ENCODE peak calls at places on chromosomes 3 and 15, in five cellular contexts. One of them, this sample, is unnamed.

GRCh38 chr15:28887344-28888174 is 1.8 kb downstream of the APBA2 start:
- DNase-seq in T-helper 1 cell: no peak
- DNase-seq in GM19239: no peak
- DNase-seq in Caki2: no peak
- DNase-seq in iPS DF 6.9: no peak
- DNase-seq in this sample: no peak

GRCh38 chr3:57864853-57865252 is 108.7 kb downstream of the SLMAP start:
- DNase-seq in T-helper 1 cell: no peak
- DNase-seq in GM19239: no peak
- DNase-seq in Caki2: peak; percentile 17
- DNase-seq in iPS DF 6.9: no peak
- DNase-seq in this sample: no peak

GRCh38 chr3:13348100-13348499 is 72.0 kb downstream of the NUP210 start:
- DNase-seq in T-helper 1 cell: no peak
- DNase-seq in GM19239: no peak
- DNase-seq in Caki2: no peak
- DNase-seq in iPS DF 6.9: no peak
- DNase-seq in this sample: no peak

GRCh38 chr15:74808073-74808839 is 4.4 kb upstream of the LMAN1L start:
- DNase-seq in T-helper 1 cell: no peak
- DNase-seq in GM19239: no peak
- DNase-seq in Caki2: peak; percentile 46
- DNase-seq in iPS DF 6.9: no peak
- DNase-seq in this sample: no peak

GRCh38 chr3:11850003-11850402 is 3.3 kb upstream of the TAMM41 start:
- DNase-seq in T-helper 1 cell: no peak
- DNase-seq in GM19239: no peak
- DNase-seq in Caki2: no peak
- DNase-seq in iPS DF 6.9: no peak
- DNase-seq in this sample: no peak

GRCh38 chr15:41435037-41435786 is 18.3 kb downstream of the RTF1 start:
- DNase-seq in T-helper 1 cell: no peak
- DNase-seq in GM19239: no peak
- DNase-seq in Caki2: no peak
- DNase-seq in iPS DF 6.9: no peak
- DNase-seq in this sample: no peak

GRCh38 chr15:95840004-95840403 is 490.5 kb upstream of the NR2F2 start:
- DNase-seq in T-helper 1 cell: no peak
- DNase-seq in GM19239: no peak
- DNase-seq in Caki2: peak; percentile 53
- DNase-seq in iPS DF 6.9: no peak
- DNase-seq in this sample: no peak

GRCh38 chr15:57213783-57214366 is 162.4 kb upstream of the CGNL1 start:
- DNase-seq in T-helper 1 cell: peak; percentile 14
- DNase-seq in GM19239: no peak
- DNase-seq in Caki2: peak; percentile 73
- DNase-seq in iPS DF 6.9: no peak
- DNase-seq in this sample: no peak

GRCh38 chr3:5192568-5193319 is 5.2 kb downstream of the EDEM1 start:
- DNase-seq in T-helper 1 cell: peak; percentile 30
- DNase-seq in GM19239: no peak
- DNase-seq in Caki2: no peak
- DNase-seq in iPS DF 6.9: no peak
- DNase-seq in this sample: no peak

GRCh38 chr15:26889298-26889898 is 22.5 kb downstream of the GABRA5 start:
- DNase-seq in T-helper 1 cell: peak; percentile 45
- DNase-seq in GM19239: no peak
- DNase-seq in Caki2: peak; percentile 27
- DNase-seq in iPS DF 6.9: no peak
- DNase-seq in this sample: no peak

GRCh38 chr15:95653361-95653805 is 677.1 kb upstream of the NR2F2 start:
- DNase-seq in T-helper 1 cell: no peak
- DNase-seq in GM19239: no peak
- DNase-seq in Caki2: no peak
- DNase-seq in iPS DF 6.9: no peak
- DNase-seq in this sample: no peak

GRCh38 chr3:183975981-183976662 is 41.6 kb downstream of the ABCC5 start:
- DNase-seq in T-helper 1 cell: no peak
- DNase-seq in GM19239: no peak
- DNase-seq in Caki2: peak; percentile 48
- DNase-seq in iPS DF 6.9: no peak
- DNase-seq in this sample: no peak

GRCh38 chr3:52240059-52240885 is 1.3 kb upstream of the TWF2 start:
- DNase-seq in T-helper 1 cell: peak; percentile 93
- DNase-seq in GM19239: no peak
- DNase-seq in Caki2: peak; percentile 70
- DNase-seq in iPS DF 6.9: no peak
- DNase-seq in this sample: no peak

GRCh38 chr3:43001556-43002121 is 22.5 kb downstream of the GASK1A start:
- DNase-seq in T-helper 1 cell: no peak
- DNase-seq in GM19239: no peak
- DNase-seq in Caki2: no peak
- DNase-seq in iPS DF 6.9: no peak
- DNase-seq in this sample: no peak

GRCh38 chr3:50356553-50356952 is 2.8 kb downstream of the TMEM115 start:
- DNase-seq in T-helper 1 cell: no peak
- DNase-seq in GM19239: no peak
- DNase-seq in Caki2: peak; percentile 14
- DNase-seq in iPS DF 6.9: no peak
- DNase-seq in this sample: no peak

GRCh38 chr15:101295607-101296225 is 668 bp upstream of the SNRPA1 start:
- DNase-seq in T-helper 1 cell: no peak
- DNase-seq in GM19239: no peak
- DNase-seq in Caki2: no peak
- DNase-seq in iPS DF 6.9: no peak
- DNase-seq in this sample: no peak

GRCh38 chr3:43998841-43999805 is 242.6 kb upstream of the TOPAZ1 start:
- DNase-seq in T-helper 1 cell: no peak
- DNase-seq in GM19239: no peak
- DNase-seq in Caki2: peak; percentile 81
- DNase-seq in iPS DF 6.9: no peak
- DNase-seq in this sample: no peak

GRCh38 chr3:44016818-44017217 is 224.9 kb upstream of the TOPAZ1 start:
- DNase-seq in T-helper 1 cell: peak; percentile 7
- DNase-seq in GM19239: no peak
- DNase-seq in Caki2: no peak
- DNase-seq in iPS DF 6.9: no peak
- DNase-seq in this sample: no peak

GRCh38 chr3:79414035-79414434 is 353.8 kb downstream of the ROBO1 start:
- DNase-seq in T-helper 1 cell: no peak
- DNase-seq in GM19239: no peak
- DNase-seq in Caki2: no peak
- DNase-seq in iPS DF 6.9: no peak
- DNase-seq in this sample: no peak